ENCODE peak calls at places on chromosome 22, in nine cellular contexts. One of them, this sample, is unnamed.

GRCh38 chr22:19287076-19287724 is 4.3 kb downstream of the CLTCL1 start:
- DNase-seq in CD4-positive, alpha-beta memory T cell: no peak
- DNase-seq in stimulated activated CD4-positive, alpha-beta T cell treated with anti-CD3 and anti-CD28 coated beads, Interleukin-1b, Interleukin-23, amount 100 ng/mL, for 4 hours: no peak
- DNase-seq in AG04450: peak; percentile 30
- DNase-seq in Panc1: no peak
- DNase-seq in T-helper 9 cell: no peak
- DNase-seq in non-pigmented ciliary epithelial cell: peak; percentile 38
- DNase-seq in C1 segment of cervical spinal cord: no peak
- DNase-seq in HFFc6: peak; percentile 59
- DNase-seq in this sample: no peak

GRCh38 chr22:28217277-28217676 is 298.2 kb upstream of the PITPNB start:
- DNase-seq in CD4-positive, alpha-beta memory T cell: no peak
- DNase-seq in stimulated activated CD4-positive, alpha-beta T cell treated with anti-CD3 and anti-CD28 coated beads, Interleukin-1b, Interleukin-23, amount 100 ng/mL, for 4 hours: no peak
- DNase-seq in AG04450: no peak
- DNase-seq in Panc1: no peak
- DNase-seq in T-helper 9 cell: no peak
- DNase-seq in non-pigmented ciliary epithelial cell: no peak
- DNase-seq in C1 segment of cervical spinal cord: no peak
- DNase-seq in HFFc6: no peak
- DNase-seq in this sample: no peak

GRCh38 chr22:24011735-24012068 is 598 bp downstream of the CABIN1 start:
- DNase-seq in CD4-positive, alpha-beta memory T cell: no peak
- DNase-seq in stimulated activated CD4-positive, alpha-beta T cell treated with anti-CD3 and anti-CD28 coated beads, Interleukin-1b, Interleukin-23, amount 100 ng/mL, for 4 hours: no peak
- DNase-seq in AG04450: no peak
- DNase-seq in Panc1: no peak
- DNase-seq in T-helper 9 cell: no peak
- DNase-seq in non-pigmented ciliary epithelial cell: no peak
- DNase-seq in C1 segment of cervical spinal cord: no peak
- DNase-seq in HFFc6: no peak
- DNase-seq in this sample: no peak

GRCh38 chr22:46023558-46023981 is 46.6 kb upstream of the WNT7B start:
- DNase-seq in CD4-positive, alpha-beta memory T cell: no peak
- DNase-seq in stimulated activated CD4-positive, alpha-beta T cell treated with anti-CD3 and anti-CD28 coated beads, Interleukin-1b, Interleukin-23, amount 100 ng/mL, for 4 hours: no peak
- DNase-seq in AG04450: peak; percentile 43
- DNase-seq in Panc1: no peak
- DNase-seq in T-helper 9 cell: no peak
- DNase-seq in non-pigmented ciliary epithelial cell: no peak
- DNase-seq in C1 segment of cervical spinal cord: no peak
- DNase-seq in HFFc6: no peak
- DNase-seq in this sample: no peak

GRCh38 chr22:46093796-46094195 is 56.5 kb upstream of the PPARA start:
- DNase-seq in CD4-positive, alpha-beta memory T cell: no peak
- DNase-seq in stimulated activated CD4-positive, alpha-beta T cell treated with anti-CD3 and anti-CD28 coated beads, Interleukin-1b, Interleukin-23, amount 100 ng/mL, for 4 hours: no peak
- DNase-seq in AG04450: no peak
- DNase-seq in Panc1: no peak
- DNase-seq in T-helper 9 cell: no peak
- DNase-seq in non-pigmented ciliary epithelial cell: no peak
- DNase-seq in C1 segment of cervical spinal cord: no peak
- DNase-seq in HFFc6: no peak
- DNase-seq in this sample: no peak

GRCh38 chr22:26589367-26589844 is 526 bp downstream of the TPST2 start:
- DNase-seq in CD4-positive, alpha-beta memory T cell: no peak
- DNase-seq in stimulated activated CD4-positive, alpha-beta T cell treated with anti-CD3 and anti-CD28 coated beads, Interleukin-1b, Interleukin-23, amount 100 ng/mL, for 4 hours: peak; percentile 25
- DNase-seq in AG04450: no peak
- DNase-seq in Panc1: no peak
- DNase-seq in T-helper 9 cell: peak; percentile 13
- DNase-seq in non-pigmented ciliary epithelial cell: no peak
- DNase-seq in C1 segment of cervical spinal cord: no peak
- DNase-seq in HFFc6: peak; percentile 18
- DNase-seq in this sample: no peak

GRCh38 chr22:46010177-46010867 is 33.4 kb upstream of the WNT7B start:
- DNase-seq in CD4-positive, alpha-beta memory T cell: no peak
- DNase-seq in stimulated activated CD4-positive, alpha-beta T cell treated with anti-CD3 and anti-CD28 coated beads, Interleukin-1b, Interleukin-23, amount 100 ng/mL, for 4 hours: no peak
- DNase-seq in AG04450: no peak
- DNase-seq in Panc1: no peak
- DNase-seq in T-helper 9 cell: no peak
- DNase-seq in non-pigmented ciliary epithelial cell: no peak
- DNase-seq in C1 segment of cervical spinal cord: no peak
- DNase-seq in HFFc6: peak; percentile 34
- DNase-seq in this sample: no peak

GRCh38 chr22:39144101-39144815 is 8.2 kb downstream of the CBX7 start:
- DNase-seq in CD4-positive, alpha-beta memory T cell: peak; percentile 60
- DNase-seq in stimulated activated CD4-positive, alpha-beta T cell treated with anti-CD3 and anti-CD28 coated beads, Interleukin-1b, Interleukin-23, amount 100 ng/mL, for 4 hours: peak; percentile 43
- DNase-seq in AG04450: no peak
- DNase-seq in Panc1: no peak
- DNase-seq in T-helper 9 cell: peak; percentile 42
- DNase-seq in non-pigmented ciliary epithelial cell: no peak
- DNase-seq in C1 segment of cervical spinal cord: no peak
- DNase-seq in HFFc6: peak; percentile 10
- DNase-seq in this sample: peak; percentile 51

GRCh38 chr22:50403701-50404101 is 60.6 kb downstream of the PPP6R2 start:
- DNase-seq in CD4-positive, alpha-beta memory T cell: no peak
- DNase-seq in stimulated activated CD4-positive, alpha-beta T cell treated with anti-CD3 and anti-CD28 coated beads, Interleukin-1b, Interleukin-23, amount 100 ng/mL, for 4 hours: no peak
- DNase-seq in AG04450: no peak
- DNase-seq in Panc1: no peak
- DNase-seq in T-helper 9 cell: no peak
- DNase-seq in non-pigmented ciliary epithelial cell: no peak
- DNase-seq in C1 segment of cervical spinal cord: peak; percentile 42
- DNase-seq in HFFc6: no peak
- DNase-seq in this sample: no peak

GRCh38 chr22:37462983-37463382 is 23.2 kb downstream of the MFNG start:
- DNase-seq in CD4-positive, alpha-beta memory T cell: no peak
- DNase-seq in stimulated activated CD4-positive, alpha-beta T cell treated with anti-CD3 and anti-CD28 coated beads, Interleukin-1b, Interleukin-23, amount 100 ng/mL, for 4 hours: no peak
- DNase-seq in AG04450: no peak
- DNase-seq in Panc1: no peak
- DNase-seq in T-helper 9 cell: no peak
- DNase-seq in non-pigmented ciliary epithelial cell: no peak
- DNase-seq in C1 segment of cervical spinal cord: no peak
- DNase-seq in HFFc6: no peak
- DNase-seq in this sample: peak; percentile 2

GRCh38 chr22:45284705-45285305 is at the start of gene UPK3A:
- DNase-seq in CD4-positive, alpha-beta memory T cell: peak; percentile 45
- DNase-seq in stimulated activated CD4-positive, alpha-beta T cell treated with anti-CD3 and anti-CD28 coated beads, Interleukin-1b, Interleukin-23, amount 100 ng/mL, for 4 hours: peak; percentile 41
- DNase-seq in AG04450: no peak
- DNase-seq in Panc1: no peak
- DNase-seq in T-helper 9 cell: peak; percentile 43
- DNase-seq in non-pigmented ciliary epithelial cell: no peak
- DNase-seq in C1 segment of cervical spinal cord: no peak
- DNase-seq in HFFc6: no peak
- DNase-seq in this sample: peak; percentile 15

GRCh38 chr22:46275455-46276129 is 7.8 kb downstream of the TTC38 start:
- DNase-seq in CD4-positive, alpha-beta memory T cell: no peak
- DNase-seq in stimulated activated CD4-positive, alpha-beta T cell treated with anti-CD3 and anti-CD28 coated beads, Interleukin-1b, Interleukin-23, amount 100 ng/mL, for 4 hours: no peak
- DNase-seq in AG04450: no peak
- DNase-seq in Panc1: no peak
- DNase-seq in T-helper 9 cell: no peak
- DNase-seq in non-pigmented ciliary epithelial cell: no peak
- DNase-seq in C1 segment of cervical spinal cord: no peak
- DNase-seq in HFFc6: no peak
- DNase-seq in this sample: no peak

GRCh38 chr22:25048659-25049657 is 96.4 kb downstream of the KIAA1671 start:
- DNase-seq in CD4-positive, alpha-beta memory T cell: peak; percentile 66
- DNase-seq in stimulated activated CD4-positive, alpha-beta T cell treated with anti-CD3 and anti-CD28 coated beads, Interleukin-1b, Interleukin-23, amount 100 ng/mL, for 4 hours: peak; percentile 67
- DNase-seq in AG04450: no peak
- DNase-seq in Panc1: peak; percentile 33
- DNase-seq in T-helper 9 cell: peak; percentile 71
- DNase-seq in non-pigmented ciliary epithelial cell: no peak
- DNase-seq in C1 segment of cervical spinal cord: no peak
- DNase-seq in HFFc6: no peak
- DNase-seq in this sample: peak; percentile 65

GRCh38 chr22:49411236-49411635 is 416.4 kb downstream of the BRD1 start:
- DNase-seq in CD4-positive, alpha-beta memory T cell: no peak
- DNase-seq in stimulated activated CD4-positive, alpha-beta T cell treated with anti-CD3 and anti-CD28 coated beads, Interleukin-1b, Interleukin-23, amount 100 ng/mL, for 4 hours: no peak
- DNase-seq in AG04450: no peak
- DNase-seq in Panc1: no peak
- DNase-seq in T-helper 9 cell: no peak
- DNase-seq in non-pigmented ciliary epithelial cell: no peak
- DNase-seq in C1 segment of cervical spinal cord: no peak
- DNase-seq in HFFc6: no peak
- DNase-seq in this sample: no peak

GRCh38 chr22:31344369-31345330 is 1.5 kb downstream of the PATZ1 start:
- DNase-seq in CD4-positive, alpha-beta memory T cell: peak; percentile 25
- DNase-seq in stimulated activated CD4-positive, alpha-beta T cell treated with anti-CD3 and anti-CD28 coated beads, Interleukin-1b, Interleukin-23, amount 100 ng/mL, for 4 hours: peak; percentile 18
- DNase-seq in AG04450: no peak
- DNase-seq in Panc1: no peak
- DNase-seq in T-helper 9 cell: peak; percentile 15
- DNase-seq in non-pigmented ciliary epithelial cell: no peak
- DNase-seq in C1 segment of cervical spinal cord: peak; percentile 41
- DNase-seq in HFFc6: no peak
- DNase-seq in this sample: peak; percentile 21

GRCh38 chr22:46934746-46935491 is 172.5 kb downstream of the TBC1D22A start:
- DNase-seq in CD4-positive, alpha-beta memory T cell: no peak
- DNase-seq in stimulated activated CD4-positive, alpha-beta T cell treated with anti-CD3 and anti-CD28 coated beads, Interleukin-1b, Interleukin-23, amount 100 ng/mL, for 4 hours: no peak
- DNase-seq in AG04450: peak; percentile 81
- DNase-seq in Panc1: peak; percentile 51
- DNase-seq in T-helper 9 cell: no peak
- DNase-seq in non-pigmented ciliary epithelial cell: peak; percentile 93
- DNase-seq in C1 segment of cervical spinal cord: no peak
- DNase-seq in HFFc6: peak; percentile 83
- DNase-seq in this sample: peak; percentile 82

GRCh38 chr22:48378673-48379072 is 1449.0 kb downstream of the BRD1 start:
- DNase-seq in CD4-positive, alpha-beta memory T cell: no peak
- DNase-seq in stimulated activated CD4-positive, alpha-beta T cell treated with anti-CD3 and anti-CD28 coated beads, Interleukin-1b, Interleukin-23, amount 100 ng/mL, for 4 hours: no peak
- DNase-seq in AG04450: no peak
- DNase-seq in Panc1: no peak
- DNase-seq in T-helper 9 cell: no peak
- DNase-seq in non-pigmented ciliary epithelial cell: no peak
- DNase-seq in C1 segment of cervical spinal cord: no peak
- DNase-seq in HFFc6: no peak
- DNase-seq in this sample: no peak

GRCh38 chr22:23521442-23522113 is 58.5 kb downstream of the IGLL1 start:
- DNase-seq in CD4-positive, alpha-beta memory T cell: peak; percentile 61
- DNase-seq in stimulated activated CD4-positive, alpha-beta T cell treated with anti-CD3 and anti-CD28 coated beads, Interleukin-1b, Interleukin-23, amount 100 ng/mL, for 4 hours: peak; percentile 14
- DNase-seq in AG04450: peak; percentile 42
- DNase-seq in Panc1: no peak
- DNase-seq in T-helper 9 cell: peak; percentile 50
- DNase-seq in non-pigmented ciliary epithelial cell: no peak
- DNase-seq in C1 segment of cervical spinal cord: peak; percentile 88
- DNase-seq in HFFc6: peak; percentile 92
- DNase-seq in this sample: peak; percentile 80

GRCh38 chr22:38984224-38984623 is 2.1 kb downstream of the APOBEC3B start:
- DNase-seq in CD4-positive, alpha-beta memory T cell: no peak
- DNase-seq in stimulated activated CD4-positive, alpha-beta T cell treated with anti-CD3 and anti-CD28 coated beads, Interleukin-1b, Interleukin-23, amount 100 ng/mL, for 4 hours: no peak
- DNase-seq in AG04450: no peak
- DNase-seq in Panc1: no peak
- DNase-seq in T-helper 9 cell: no peak
- DNase-seq in non-pigmented ciliary epithelial cell: no peak
- DNase-seq in C1 segment of cervical spinal cord: no peak
- DNase-seq in HFFc6: no peak
- DNase-seq in this sample: peak; percentile 55

GRCh38 chr22:40757071-40757470 is 62.1 kb downstream of the SLC25A17 start:
- DNase-seq in CD4-positive, alpha-beta memory T cell: no peak
- DNase-seq in stimulated activated CD4-positive, alpha-beta T cell treated with anti-CD3 and anti-CD28 coated beads, Interleukin-1b, Interleukin-23, amount 100 ng/mL, for 4 hours: no peak
- DNase-seq in AG04450: no peak
- DNase-seq in Panc1: no peak
- DNase-seq in T-helper 9 cell: no peak
- DNase-seq in non-pigmented ciliary epithelial cell: peak; percentile 27
- DNase-seq in C1 segment of cervical spinal cord: no peak
- DNase-seq in HFFc6: no peak
- DNase-seq in this sample: no peak

GRCh38 chr22:22463855-22464540 is 44.5 kb downstream of the ZNF280B start:
- DNase-seq in CD4-positive, alpha-beta memory T cell: peak; percentile 38
- DNase-seq in stimulated activated CD4-positive, alpha-beta T cell treated with anti-CD3 and anti-CD28 coated beads, Interleukin-1b, Interleukin-23, amount 100 ng/mL, for 4 hours: peak; percentile 52
- DNase-seq in AG04450: peak; percentile 34
- DNase-seq in Panc1: peak; percentile 15
- DNase-seq in T-helper 9 cell: peak; percentile 29
- DNase-seq in non-pigmented ciliary epithelial cell: peak; percentile 10
- DNase-seq in C1 segment of cervical spinal cord: peak; percentile 3
- DNase-seq in HFFc6: peak; percentile 43
- DNase-seq in this sample: peak; percentile 48

GRCh38 chr22:44260216-44261035 is 52.3 kb downstream of the SHISAL1 start:
- DNase-seq in CD4-positive, alpha-beta memory T cell: no peak
- DNase-seq in stimulated activated CD4-positive, alpha-beta T cell treated with anti-CD3 and anti-CD28 coated beads, Interleukin-1b, Interleukin-23, amount 100 ng/mL, for 4 hours: no peak
- DNase-seq in AG04450: no peak
- DNase-seq in Panc1: no peak
- DNase-seq in T-helper 9 cell: no peak
- DNase-seq in non-pigmented ciliary epithelial cell: no peak
- DNase-seq in C1 segment of cervical spinal cord: no peak
- DNase-seq in HFFc6: no peak
- DNase-seq in this sample: no peak

GRCh38 chr22:27088026-27088425 is 430.6 kb downstream of the MIAT start:
- DNase-seq in CD4-positive, alpha-beta memory T cell: no peak
- DNase-seq in stimulated activated CD4-positive, alpha-beta T cell treated with anti-CD3 and anti-CD28 coated beads, Interleukin-1b, Interleukin-23, amount 100 ng/mL, for 4 hours: no peak
- DNase-seq in AG04450: no peak
- DNase-seq in Panc1: no peak
- DNase-seq in T-helper 9 cell: no peak
- DNase-seq in non-pigmented ciliary epithelial cell: peak; percentile 37
- DNase-seq in C1 segment of cervical spinal cord: no peak
- DNase-seq in HFFc6: peak; percentile 12
- DNase-seq in this sample: no peak

GRCh38 chr22:45473626-45474237 is 29.0 kb upstream of the FBLN1 start:
- DNase-seq in CD4-positive, alpha-beta memory T cell: no peak
- DNase-seq in stimulated activated CD4-positive, alpha-beta T cell treated with anti-CD3 and anti-CD28 coated beads, Interleukin-1b, Interleukin-23, amount 100 ng/mL, for 4 hours: no peak
- DNase-seq in AG04450: no peak
- DNase-seq in Panc1: no peak
- DNase-seq in T-helper 9 cell: no peak
- DNase-seq in non-pigmented ciliary epithelial cell: no peak
- DNase-seq in C1 segment of cervical spinal cord: no peak
- DNase-seq in HFFc6: no peak
- DNase-seq in this sample: no peak

GRCh38 chr22:50626314-50626855 is 1.6 kb downstream of the ARSA start:
- DNase-seq in CD4-positive, alpha-beta memory T cell: no peak
- DNase-seq in stimulated activated CD4-positive, alpha-beta T cell treated with anti-CD3 and anti-CD28 coated beads, Interleukin-1b, Interleukin-23, amount 100 ng/mL, for 4 hours: no peak
- DNase-seq in AG04450: no peak
- DNase-seq in Panc1: no peak
- DNase-seq in T-helper 9 cell: no peak
- DNase-seq in non-pigmented ciliary epithelial cell: no peak
- DNase-seq in C1 segment of cervical spinal cord: no peak
- DNase-seq in HFFc6: no peak
- DNase-seq in this sample: no peak

GRCh38 chr22:40325315-40325714 is 21.0 kb upstream of the ADSL start:
- DNase-seq in CD4-positive, alpha-beta memory T cell: peak; percentile 41
- DNase-seq in stimulated activated CD4-positive, alpha-beta T cell treated with anti-CD3 and anti-CD28 coated beads, Interleukin-1b, Interleukin-23, amount 100 ng/mL, for 4 hours: peak; percentile 45
- DNase-seq in AG04450: no peak
- DNase-seq in Panc1: no peak
- DNase-seq in T-helper 9 cell: peak; percentile 39
- DNase-seq in non-pigmented ciliary epithelial cell: no peak
- DNase-seq in C1 segment of cervical spinal cord: no peak
- DNase-seq in HFFc6: no peak
- DNase-seq in this sample: no peak

GRCh38 chr22:17257578-17257977 is 38.3 kb upstream of the ADA2 start:
- DNase-seq in CD4-positive, alpha-beta memory T cell: no peak
- DNase-seq in stimulated activated CD4-positive, alpha-beta T cell treated with anti-CD3 and anti-CD28 coated beads, Interleukin-1b, Interleukin-23, amount 100 ng/mL, for 4 hours: no peak
- DNase-seq in AG04450: no peak
- DNase-seq in Panc1: no peak
- DNase-seq in T-helper 9 cell: no peak
- DNase-seq in non-pigmented ciliary epithelial cell: no peak
- DNase-seq in C1 segment of cervical spinal cord: no peak
- DNase-seq in HFFc6: no peak
- DNase-seq in this sample: no peak

GRCh38 chr22:36541831-36542391 is 12.9 kb upstream of the EIF3D start:
- DNase-seq in CD4-positive, alpha-beta memory T cell: no peak
- DNase-seq in stimulated activated CD4-positive, alpha-beta T cell treated with anti-CD3 and anti-CD28 coated beads, Interleukin-1b, Interleukin-23, amount 100 ng/mL, for 4 hours: no peak
- DNase-seq in AG04450: peak; percentile 72
- DNase-seq in Panc1: peak; percentile 85
- DNase-seq in T-helper 9 cell: no peak
- DNase-seq in non-pigmented ciliary epithelial cell: peak; percentile 79
- DNase-seq in C1 segment of cervical spinal cord: no peak
- DNase-seq in HFFc6: peak; percentile 94
- DNase-seq in this sample: no peak